ENCODE peak calls at places on chromosomes 5 and 9, in four cellular contexts. F is H9, K is H1, D is IMR-90. N is an unnamed sample.

GRCh38 chr9:136373300-136374182 is at the start of gene CARD9:
- DNase-seq in F (no peak), D (no peak), K (no peak), N (no peak)

GRCh38 chr9:126883636-126884035 is 23.2 kb downstream of the ZBTB34 start:
- DNase-seq in F (no peak), K (no peak), D (no peak), N (peak)

GRCh38 chr5:87081511-87082372 is 185.9 kb upstream of the RASA1 start:
- DNase-seq in F (no peak), D (no peak), K (no peak), N (no peak)

GRCh38 chr5:36162810-36163486 is 11.0 kb downstream of the SKP2 start:
- DNase-seq in F (no peak), D (no peak), K (no peak), N (peak)

GRCh38 chr9:80775515-80775914 is 913.8 kb downstream of the TLE1 start:
- DNase-seq in F (no peak), D (peak), K (no peak), N (peak)

GRCh38 chr5:78518365-78519197 is 130.0 kb downstream of the LHFPL2 start:
- DNase-seq in K (no peak), D (peak), F (no peak), N (peak)

GRCh38 chr9:3464033-3464638 is 61.7 kb downstream of the RFX3 start:
- DNase-seq in K (no peak), D (peak), F (no peak), N (no peak)

GRCh38 chr9:95383198-95383673 is 65.7 kb upstream of the FANCC start:
- DNase-seq in K (no peak), F (no peak), D (peak), N (peak)

GRCh38 chr9:124468061-124468740 is 17.9 kb downstream of the ADGRD2 start:
- DNase-seq in K (no peak), D (no peak), F (no peak), N (no peak)

GRCh38 chr9:114666841-114667240 is 9.2 kb upstream of the TEX53 start:
- DNase-seq in K (no peak), F (no peak), D (no peak), N (no peak)

GRCh38 chr9:128127568-128127989 is at the start of gene PTGES2:
- DNase-seq in F (no peak), D (peak), K (no peak), N (peak)

GRCh38 chr9:78214492-78214891 is 21.4 kb upstream of the CEP78 start:
- DNase-seq in F (no peak), K (no peak), D (no peak), N (no peak)

GRCh38 chr5:26278078-26278477 is 760.3 kb downstream of the CDH9 start:
- DNase-seq in F (no peak), D (no peak), K (no peak), N (no peak)

GRCh38 chr5:34791761-34792244 is 47.2 kb upstream of the TTC23L start:
- DNase-seq in D (peak), F (no peak), K (no peak), N (no peak)

GRCh38 chr5:160931283-160931682 is 79.3 kb upstream of the ATP10B start:
- DNase-seq in D (no peak), F (no peak), K (no peak), N (no peak)

GRCh38 chr9:88041447-88041846 is 67.1 kb upstream of the CDK20 start:
- DNase-seq in K (no peak), D (peak), F (no peak), N (peak)

DNA sequence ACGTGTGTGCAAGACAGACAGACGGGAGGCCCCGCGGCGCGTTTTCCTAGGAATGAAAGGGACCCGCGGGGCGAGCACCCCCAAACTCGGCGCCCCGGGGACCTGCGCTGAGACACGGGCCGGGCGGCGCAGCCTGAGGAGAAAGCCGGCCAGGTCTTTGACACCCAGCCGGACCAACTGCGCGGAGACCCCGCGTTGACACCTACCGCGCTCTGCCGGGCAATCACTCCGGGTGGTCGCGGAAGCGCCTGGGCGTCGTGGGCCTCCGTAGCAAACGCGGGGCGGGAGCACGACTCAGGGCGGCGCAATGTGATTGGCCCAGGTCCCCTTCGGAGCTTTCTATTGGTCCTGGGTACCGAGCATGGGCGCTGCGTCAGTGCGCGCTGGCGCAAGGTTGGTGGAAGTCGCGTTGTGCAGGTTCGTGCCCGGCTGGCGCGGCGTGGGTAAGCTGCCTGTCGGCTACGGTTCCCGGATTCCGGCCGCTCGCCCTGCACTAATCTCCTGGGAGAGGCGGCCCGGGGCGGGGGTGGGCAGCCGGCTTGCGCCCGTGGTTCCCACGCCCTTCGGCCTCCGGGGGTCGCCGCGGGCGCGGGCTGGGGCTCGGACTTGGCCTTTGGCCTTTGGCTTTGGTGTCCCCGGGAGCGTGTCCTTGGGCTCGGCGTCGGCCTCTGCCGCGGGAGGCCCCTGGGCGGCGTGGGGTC is at the start of the genes FASTKD3 and MTRR:
- DNase-seq in F (peak), D (peak), K (no peak), N (peak)
- H3K27ac ChIP-seq in F (no peak), D (peak), K (peak), N (peak)

GRCh38 chr5:125336401-125336800 is 590.0 kb upstream of the ZNF608 start:
- DNase-seq in F (no peak), K (no peak), D (no peak), N (no peak)
- H4K5ac ChIP-seq in F (no peak), K (no peak), D (no peak), N (no peak)

GRCh38 chr5:14479143-14479701 is 102.4 kb upstream of the OTULINL start:
- DNase-seq in K (no peak), F (no peak), D (no peak), N (no peak)

GRCh38 chr5:14472986-14473567 is 108.5 kb upstream of the OTULINL start:
- DNase-seq in F (no peak), K (no peak), D (no peak), N (no peak)

GRCh38 chr5:14475013-14475412 is 106.6 kb upstream of the OTULINL start:
- DNase-seq in F (no peak), K (no peak), D (no peak), N (no peak)

GRCh38 chr5:14481299-14481799 is 100.2 kb upstream of the OTULINL start:
- DNase-seq in K (no peak), F (no peak), D (no peak), N (no peak)

DNA sequence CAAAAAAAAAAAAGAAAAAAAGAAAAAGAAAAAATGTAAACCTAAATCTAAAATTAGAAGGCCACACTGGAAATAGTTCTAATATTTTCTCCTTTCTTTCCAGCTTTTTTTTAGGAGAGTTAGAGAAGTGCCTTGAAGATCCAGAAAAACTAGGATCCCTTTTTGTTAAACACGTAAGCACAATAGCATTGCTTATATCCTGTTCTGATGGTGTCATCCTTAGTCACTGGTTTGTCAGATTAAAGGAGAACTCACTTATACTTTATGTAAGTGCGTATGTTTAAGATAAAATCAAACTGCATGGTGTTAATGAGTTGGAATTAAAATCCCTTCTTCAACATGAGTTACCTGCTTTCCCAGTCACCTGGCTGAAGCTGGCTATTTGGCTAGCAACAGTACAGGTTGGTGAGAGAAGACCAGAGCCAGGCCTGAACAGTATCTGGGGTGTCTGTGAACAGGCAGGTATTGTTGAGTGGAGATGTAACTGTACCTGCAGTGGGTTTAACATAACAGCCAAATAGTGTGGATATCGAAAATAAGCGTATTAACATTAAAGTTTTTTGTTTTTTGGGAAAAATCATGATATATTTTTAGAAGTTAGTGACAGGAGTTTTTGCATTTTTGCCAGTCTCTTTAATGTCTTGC is 104.7 kb upstream of the OTULINL start:
- DNase-seq in D (peak), K (no peak), F (no peak), N (no peak)
- H3K27ac ChIP-seq in D (peak), K (no peak), F (no peak), N (no peak)

DNA sequence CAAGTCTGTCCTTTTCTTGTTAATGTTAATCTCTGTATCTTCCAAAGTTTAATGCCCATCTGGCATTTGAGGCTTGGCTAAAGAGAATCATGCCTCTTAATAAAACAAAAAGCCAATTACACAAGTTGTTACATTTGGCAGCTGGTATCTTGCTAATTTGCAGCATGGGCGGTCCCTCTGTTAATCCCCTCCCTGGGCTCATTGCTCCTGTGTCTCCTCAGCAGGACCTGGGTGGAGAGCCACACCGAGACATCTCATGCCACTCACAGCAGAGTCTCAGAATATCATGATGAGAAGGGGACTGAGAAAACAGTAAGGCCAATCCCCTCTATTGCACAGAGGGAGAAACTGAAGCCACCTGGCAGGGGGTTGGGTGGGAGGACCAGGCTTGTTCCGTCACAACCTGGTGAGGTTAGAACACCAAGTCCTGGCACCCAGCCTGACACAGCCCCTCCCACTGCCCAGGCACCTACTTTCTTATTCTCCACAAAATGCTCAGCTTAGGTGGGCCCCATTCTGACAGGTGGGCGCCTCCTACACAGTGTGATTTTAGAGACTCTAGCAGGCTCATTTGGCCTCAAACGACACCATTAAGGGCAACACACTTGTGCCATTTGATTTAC is 243.1 kb downstream of the FSTL4 start:
- DNase-seq in F (no peak), D (no peak), K (no peak), N (peak)
- H4K5ac ChIP-seq in F (no peak), D (no peak), K (no peak), N (no peak)

GRCh38 chr9:69186841-69187611 is 12.9 kb downstream of the TJP2 start:
- DNase-seq in D (peak), K (no peak), F (no peak), N (no peak)
- H3K27ac ChIP-seq in D (no peak), K (no peak), F (no peak), N (no peak)

GRCh38 chr5:155794801-155795200 is 532.2 kb upstream of the SGCD start:
- DNase-seq in F (no peak), D (peak), K (no peak), N (peak)
- H4K5ac ChIP-seq in F (no peak), D (no peak), K (no peak), N (no peak)

GRCh38 chr5:150160448-150161069 is 4.9 kb upstream of the PDGFRB start:
- DNase-seq in F (no peak), K (no peak), D (no peak), N (no peak)
- H3K27ac ChIP-seq in F (no peak), K (no peak), D (peak), N (no peak)

GRCh38 chr9:13721481-13722235 is 442.2 kb upstream of the MPDZ start:
- DNase-seq in F (no peak), D (peak), K (no peak), N (no peak)
- H4K5ac ChIP-seq in F (no peak), D (no peak), K (no peak), N (no peak)

GRCh38 chr9:134659688-134660131 is 18.1 kb downstream of the COL5A1 start:
- DNase-seq in K (no peak), D (no peak), F (no peak), N (no peak)

GRCh38 chr9:134660407-134660806 is 18.8 kb downstream of the COL5A1 start:
- DNase-seq in K (no peak), F (no peak), D (no peak), N (peak)

GRCh38 chr9:134656334-134657034 is 14.9 kb downstream of the COL5A1 start:
- DNase-seq in D (no peak), K (no peak), F (no peak), N (peak)

GRCh38 chr9:134657666-134658377 is 16.2 kb downstream of the COL5A1 start:
- DNase-seq in K (no peak), F (no peak), D (no peak), N (no peak)

GRCh38 chr9:134658378-134658955 is 16.9 kb downstream of the COL5A1 start:
- DNase-seq in F (peak), K (no peak), D (no peak), N (no peak)
- H3K27ac ChIP-seq in F (no peak), K (no peak), D (no peak), N (no peak)